ENCODE peak calls at places on chromosomes 2 and 18, in four cellular contexts. U, Q, G and Y are unnamed samples.

GRCh38 chr2:176534798-176535479 is 265.7 kb downstream of the MTX2 start:
- DNase-seq in U (no peak), Q (no peak), G (peak), Y (no peak)

GRCh38 chr2:206723288-206723687 is 5.1 kb upstream of the DYTN start:
- DNase-seq in U (no peak), Q (no peak), G (no peak), Y (no peak)

GRCh38 chr2:152556506-152556905 is 160.8 kb downstream of the PRPF40A start:
- DNase-seq in U (no peak), Q (no peak), G (no peak), Y (no peak)

GRCh38 chr2:3492951-3493609 is 26.3 kb downstream of the ADI1 start:
- DNase-seq in U (no peak), Q (no peak), G (no peak), Y (no peak)

GRCh38 chr18:56321470-56321869 is 316.9 kb downstream of the TXNL1 start:
- DNase-seq in U (no peak), Q (no peak), G (no peak), Y (no peak)

GRCh38 chr18:36867056-36867455 is 38.1 kb downstream of the KIAA1328 start:
- DNase-seq in U (no peak), Q (no peak), G (no peak), Y (no peak)

GRCh38 chr2:113081458-113082210 is 13.9 kb downstream of the IL1F10 start:
- DNase-seq in U (no peak), Q (no peak), G (no peak), Y (no peak)

GRCh38 chr2:20430035-20430434 is 16.8 kb upstream of the RHOB start:
- DNase-seq in U (no peak), Q (no peak), G (no peak), Y (no peak)

GRCh38 chr18:59143441-59143840 is 3.8 kb downstream of the SEC11C start:
- DNase-seq in U (no peak), Q (no peak), G (no peak), Y (no peak)

GRCh38 chr2:149313512-149313972 is 16.8 kb upstream of the LYPD6 start:
- DNase-seq in U (no peak), Q (peak), G (peak), Y (no peak)

GRCh38 chr2:24909555-24910177 is 10.4 kb downstream of the ADCY3 start:
- DNase-seq in U (no peak), Q (no peak), G (no peak), Y (no peak)

GRCh38 chr2:112110966-112111365 is 27.2 kb upstream of the FBLN7 start:
- DNase-seq in U (no peak), Q (no peak), G (no peak), Y (no peak)

GRCh38 chr2:239756392-239757153 is 268.6 kb downstream of the NDUFA10 start:
- DNase-seq in U (no peak), Q (no peak), G (no peak), Y (peak)

GRCh38 chr2:150916434-150916833 is 345.2 kb downstream of the RBM43 start:
- DNase-seq in U (no peak), Q (no peak), G (no peak), Y (no peak)

GRCh38 chr2:16588565-16588964 is 77.1 kb downstream of the CYRIA start:
- DNase-seq in U (no peak), Q (no peak), G (no peak), Y (no peak)

GRCh38 chr18:3294435-3295080 is 32.6 kb downstream of the MYL12B start:
- DNase-seq in U (no peak), Q (no peak), G (no peak), Y (no peak)

GRCh38 chr2:163155279-163155883 is 316.8 kb upstream of the KCNH7 start:
- DNase-seq in U (no peak), Q (no peak), G (peak), Y (no peak)

GRCh38 chr2:137937778-137938177 is 26.5 kb upstream of the HNMT start:
- DNase-seq in U (no peak), Q (no peak), G (no peak), Y (no peak)

GRCh38 chr18:46190667-46191066 is 86.5 kb downstream of the HAUS1 start:
- DNase-seq in U (no peak), Q (no peak), G (no peak), Y (no peak)

GRCh38 chr18:56933472-56933871 is 213.4 kb upstream of the BOD1L2 start:
- DNase-seq in U (no peak), Q (no peak), G (no peak), Y (no peak)

GRCh38 chr18:62289047-62289446 is 36.1 kb upstream of the TNFRSF11A start:
- DNase-seq in U (no peak), Q (no peak), G (no peak), Y (no peak)

GRCh38 chr18:78875268-78875997 is 104.2 kb upstream of the SALL3 start:
- DNase-seq in U (no peak), Q (peak), G (peak), Y (no peak)

GRCh38 chr2:239821694-239822075 is 203.5 kb downstream of the NDUFA10 start:
- DNase-seq in U (no peak), Q (no peak), G (no peak), Y (no peak)

GRCh38 chr18:32445846-32446245 is 24.8 kb downstream of the GAREM1 start:
- DNase-seq in U (no peak), Q (no peak), G (no peak), Y (no peak)

GRCh38 chr2:30200875-30201274 is 30.5 kb upstream of the LBH start:
- DNase-seq in U (no peak), Q (no peak), G (no peak), Y (no peak)